ENCODE peak calls at places on chromosomes 4 and X, in eight cellular contexts. L is right atrium auricular region, F is ovary, X is endothelial cell, D is cardiac muscle cell, S is tibial nerve, W is neural progenitor cell, P is astrocyte of the spinal cord. J is an unnamed sample.

GRCh38 chrX:150873616-150874015 is 24.9 kb downstream of the CD99L2 start:
- DNase-seq in L (no peak), F (no peak), X (no peak), D (no peak), S (no peak), W (no peak), P (peak; percentile 35), J (no peak)

GRCh38 chr4:151983854-151984253 is 223.0 kb upstream of the GATB start:
- DNase-seq in L (no peak), F (no peak), X (no peak), D (no peak), S (no peak), W (no peak), P (peak; percentile 15), J (no peak)

GRCh38 chr4:58502839-58503238 is 1392.7 kb upstream of the IGFBP7 start:
- DNase-seq in L (no peak), F (no peak), X (no peak), D (no peak), S (no peak), W (no peak), P (no peak), J (no peak)

GRCh38 chrX:150310881-150311280 is 52.2 kb upstream of the MAMLD1 start:
- DNase-seq in L (no peak), F (no peak), X (no peak), D (no peak), S (no peak), W (no peak), P (no peak), J (no peak)

GRCh38 chr4:109607976-109608375 is 47.9 kb downstream of the MCUB start:
- DNase-seq in L (no peak), F (no peak), X (no peak), D (no peak), S (no peak), W (no peak), P (no peak), J (no peak)

GRCh38 chr4:212438-213174 is 88.3 kb downstream of the ZNF718 start:
- DNase-seq in L (peak; percentile 87), F (peak; percentile 76), X (peak; percentile 82), D (peak; percentile 87), S (no peak), W (peak; percentile 6), P (peak; percentile 91), J (peak; percentile 92)

GRCh38 chr4:175905939-175906338 is 93.9 kb upstream of the GPM6A start:
- DNase-seq in L (no peak), F (no peak), X (no peak), D (no peak), S (no peak), W (no peak), P (no peak), J (no peak)

GRCh38 chr4:142567620-142568451 is 278.3 kb downstream of the INPP4B start:
- DNase-seq in L (no peak), F (no peak), X (no peak), D (no peak), S (no peak), W (peak; percentile 41), P (peak; percentile 28), J (peak; percentile 41)

GRCh38 chrX:101220881-101221280 is 1.3 kb downstream of the DRP2 start:
- DNase-seq in L (no peak), F (no peak), X (no peak), D (no peak), S (no peak), W (no peak), P (no peak), J (no peak)

GRCh38 chr4:83118869-83119268 is 4.3 kb upstream of the PLAC8 start:
- DNase-seq in L (no peak), F (no peak), X (no peak), D (no peak), S (no peak), W (no peak), P (no peak), J (peak; percentile 30)

GRCh38 chr4:14379148-14379547 is 623.1 kb upstream of the CPEB2 start:
- DNase-seq in L (no peak), F (no peak), X (no peak), D (no peak), S (no peak), W (peak; percentile 5), P (no peak), J (no peak)

GRCh38 chrX:120664081-120664480 is 34.2 kb upstream of the C1GALT1C1 start:
- DNase-seq in L (no peak), F (no peak), X (no peak), D (no peak), S (no peak), W (no peak), P (peak; percentile 24), J (peak; percentile 34)

GRCh38 chr4:21512351-21512750 is 436.2 kb downstream of the KCNIP4 start:
- DNase-seq in L (no peak), F (no peak), X (peak; percentile 19), D (peak; percentile 73), S (no peak), W (peak; percentile 64), P (peak; percentile 49), J (peak; percentile 63)

GRCh38 chr4:6739920-6740319 is 23.9 kb downstream of the BLOC1S4 start:
- DNase-seq in L (no peak), F (no peak), X (no peak), D (no peak), S (no peak), W (no peak), P (no peak), J (no peak)

GRCh38 chrX:100946521-100946920 is 17.8 kb upstream of the XKRX start:
- DNase-seq in L (no peak), F (no peak), X (no peak), D (no peak), S (no peak), W (no peak), P (peak; percentile 4), J (peak; percentile 44)

GRCh38 chr4:5773271-5773555 is 62.2 kb downstream of the EVC start:
- DNase-seq in L (no peak), F (no peak), X (no peak), D (no peak), S (no peak), W (no peak), P (peak; percentile 74), J (peak; percentile 24)

GRCh38 chr4:169142390-169142789 is 128.4 kb downstream of the SH3RF1 start:
- DNase-seq in L (no peak), F (no peak), X (no peak), D (no peak), S (no peak), W (no peak), P (peak; percentile 38), J (peak; percentile 37)

GRCh38 chrX:131792356-131792749 is 230.7 kb upstream of the STK26 start:
- DNase-seq in L (peak; percentile 90), F (peak; percentile 88), X (no peak), D (no peak), S (no peak), W (no peak), P (peak; percentile 92), J (peak; percentile 97)

GRCh38 chrX:68504237-68504636 is 5.4 kb downstream of the YIPF6 start:
- DNase-seq in L (no peak), F (no peak), X (no peak), D (no peak), S (no peak), W (no peak), P (peak; percentile 71), J (peak; percentile 73)

GRCh38 chr4:15695240-15695699 is 7.6 kb upstream of the BST1 start:
- DNase-seq in L (no peak), F (no peak), X (no peak), D (no peak), S (no peak), W (peak; percentile 86), P (peak; percentile 98), J (peak; percentile 62)

GRCh38 chr4:24750106-24750505 is 45.3 kb upstream of the SOD3 start:
- DNase-seq in L (no peak), F (no peak), X (no peak), D (no peak), S (no peak), W (no peak), P (no peak), J (no peak)
- TF ChIP-seq CTCF in L (no peak), F (no peak), X (no peak), D (no peak), S (no peak), W (no peak), P (no peak), J (no peak)

DNA sequence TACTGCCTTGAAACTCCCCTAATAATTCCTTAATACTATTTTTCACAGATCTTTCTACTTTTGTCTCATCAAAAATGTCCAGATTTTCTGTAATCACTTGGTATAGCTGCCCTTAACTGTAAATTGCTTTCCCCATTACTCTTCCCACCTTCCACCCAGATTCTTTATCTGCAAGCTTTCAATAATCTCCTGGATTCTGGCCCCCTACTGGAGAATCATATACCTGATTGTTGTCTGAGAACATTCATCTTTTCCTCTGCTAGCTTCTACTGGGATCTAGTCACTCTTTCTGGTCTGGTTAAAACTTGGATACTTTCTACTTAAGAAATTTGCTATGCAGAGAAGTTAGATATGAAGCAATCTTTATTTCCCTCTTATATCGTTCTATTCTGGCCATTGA is 552.6 kb downstream of the PCDH19 start:
- DNase-seq in L (no peak), F (no peak), X (no peak), D (peak; percentile 3), S (no peak), W (peak; percentile 3), P (no peak), J (no peak)
- TF ChIP-seq CTCF in L (no peak), F (no peak), X (peak; percentile 48), D (no peak), S (no peak), W (peak; percentile 45), P (peak; percentile 0), J (no peak)

GRCh38 chr4:78022517-78022916 is 34.6 kb upstream of the FRAS1 start:
- DNase-seq in L (no peak), F (no peak), X (no peak), D (no peak), S (no peak), W (no peak), P (no peak), J (no peak)
- TF ChIP-seq CTCF in L (no peak), F (no peak), X (no peak), D (no peak), S (no peak), W (no peak), P (no peak), J (no peak)

GRCh38 chr4:47386146-47386545 is 77.4 kb downstream of the COMMD8 start:
- DNase-seq in L (no peak), F (no peak), X (no peak), D (no peak), S (no peak), W (no peak), P (no peak), J (no peak)

GRCh38 chr4:47381172-47381571 is 82.3 kb downstream of the COMMD8 start:
- DNase-seq in L (no peak), F (no peak), X (no peak), D (no peak), S (no peak), W (no peak), P (no peak), J (no peak)

GRCh38 chr4:47386592-47387235 is 76.8 kb downstream of the COMMD8 start:
- DNase-seq in L (no peak), F (no peak), X (no peak), D (no peak), S (no peak), W (no peak), P (no peak), J (no peak)

GRCh38 chr4:47383829-47384427 is 79.6 kb downstream of the COMMD8 start:
- DNase-seq in L (no peak), F (no peak), X (no peak), D (peak; percentile 46), S (no peak), W (peak; percentile 39), P (peak; percentile 55), J (peak; percentile 48)
- TF ChIP-seq CTCF in L (peak; percentile 68), F (no peak), X (peak; percentile 50), D (peak; percentile 44), S (peak; percentile 58), W (peak; percentile 78), P (peak; percentile 30), J (peak; percentile 46)

GRCh38 chrX:119574394-119575266 is at the start of gene UBE2A:
- DNase-seq in L (peak; percentile 92), F (peak; percentile 91), X (peak; percentile 81), D (peak; percentile 92), S (peak; percentile 79), W (peak; percentile 94), P (peak; percentile 92), J (peak; percentile 94)
- TF ChIP-seq CTCF in L (peak; percentile 62), F (peak; percentile 14), X (peak; percentile 12), D (peak; percentile 31), S (peak; percentile 35), W (peak; percentile 35), P (peak; percentile 38), J (peak; percentile 28)

J was measured in fibroblast of villous mesenchyme.